ENCODE peak calls at places on chromosomes 2 and 18, in five cellular contexts. J, H, P, M and X are unnamed samples.
A peak's percentile ranks its signal among the peaks of the same experiment; 100 is the strongest.

GRCh38 chr18:75317723-75318122 is 107.1 kb downstream of the TSHZ1 start:
- DNase-seq in J (no peak), P (no peak), M (no peak), H (no peak), X (no peak)

GRCh38 chr2:143704432-143705106 is 575.4 kb downstream of the ARHGAP15 start:
- DNase-seq in H (no peak), M (no peak), J (no peak), P (no peak), X (no peak)

GRCh38 chr2:5666798-5667197 is 25.4 kb upstream of the SOX11 start:
- DNase-seq in H (no peak), J (no peak), M (no peak), P (no peak), X (no peak)

GRCh38 chr2:1713156-1713838 is 31.0 kb downstream of the PXDN start:
- DNase-seq in P (no peak), H (no peak), M (no peak), J (no peak), X (no peak)

GRCh38 chr2:42363413-42363812 is 2.4 kb upstream of the COX7A2L start:
- DNase-seq in J (no peak), H (no peak), M (no peak), P (no peak), X (no peak)

GRCh38 chr2:75896779-75897366 is 186.2 kb upstream of the GCFC2 start:
- DNase-seq in M (no peak), P (peak; percentile 60), H (peak; percentile 1), J (no peak), X (no peak)

GRCh38 chr18:48615566-48616401 is 77.0 kb downstream of the CTIF start:
- DNase-seq in M (no peak), J (no peak), P (no peak), H (no peak), X (no peak)

GRCh38 chr18:39604836-39605235 is 2039.2 kb upstream of the CELF4 start:
- DNase-seq in M (no peak), P (peak; percentile 3), H (peak; percentile 65), J (no peak), X (peak; percentile 86)

GRCh38 chr2:178628590-178628989 is 148.3 kb downstream of the PLEKHA3 start:
- DNase-seq in H (no peak), P (no peak), J (no peak), M (peak; percentile 24), X (no peak)

GRCh38 chr2:68732036-68732435 is 2.6 kb upstream of the ARHGAP25 start:
- DNase-seq in H (no peak), M (peak; percentile 25), J (no peak), P (no peak), X (no peak)

GRCh38 chr2:121197369-121198091 is 87.5 kb downstream of the TFCP2L1 start:
- DNase-seq in P (peak; percentile 62), M (no peak), J (peak; percentile 47), H (peak; percentile 65), X (peak; percentile 74)

GRCh38 chr2:67514515-67514914 is 117.4 kb downstream of the ETAA1 start:
- DNase-seq in J (no peak), H (peak; percentile 91), M (no peak), P (peak; percentile 62), X (peak; percentile 22)

GRCh38 chr18:64017870-64018269 is 48.0 kb downstream of the SERPINB8 start:
- DNase-seq in P (peak; percentile 60), J (no peak), H (peak; percentile 40), M (no peak), X (peak; percentile 61)

GRCh38 chr2:230916218-230916617 is 8.8 kb downstream of the GPR55 start:
- DNase-seq in H (no peak), P (no peak), M (no peak), J (no peak), X (no peak)

DNA sequence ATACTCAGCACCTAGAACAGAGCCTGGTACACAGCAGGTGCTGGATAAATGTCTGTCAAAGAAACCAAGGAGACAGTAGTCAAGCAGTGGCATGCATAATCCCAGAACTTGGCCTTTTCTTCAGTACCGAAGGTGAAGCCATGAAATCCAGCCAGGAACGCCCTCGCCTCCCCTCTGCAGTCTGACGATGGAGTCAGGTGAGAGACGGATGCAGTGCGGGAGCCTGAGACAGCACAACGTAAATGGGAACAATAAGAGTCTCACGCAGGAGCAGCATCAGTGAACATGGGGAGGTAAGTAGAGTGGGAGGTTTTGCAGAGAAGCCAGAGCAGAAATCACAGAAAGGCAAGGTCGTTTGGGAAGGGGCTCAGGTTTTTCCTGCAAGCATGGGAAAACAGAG is 389.3 kb upstream of the MYT1L start:
- DNase-seq in H (no peak), J (no peak), M (no peak), P (no peak), X (no peak)
- H3K4me3 ChIP-seq in H (no peak overlapping the region), J (no peak overlapping the region), M (no peak overlapping the region), P (no peak overlapping the region), X (no peak overlapping the region)

GRCh38 chr2:192741889-192742288 is 547.2 kb upstream of the TMEFF2 start:
- DNase-seq in P (peak; percentile 30), H (peak; percentile 0), J (no peak), M (no peak), X (peak; percentile 3)
- TF ChIP-seq CTCF in P (peak; percentile 59), H (peak; percentile 6), J (no peak), M (no peak), X (no peak)

GRCh38 chr2:9203876-9204275 is 2.7 kb upstream of the ASAP2 start:
- DNase-seq in H (no peak), J (no peak), M (no peak), P (no peak), X (no peak)

GRCh38 chr2:9205963-9206948 is at the start of gene ASAP2:
- DNase-seq in P (peak; percentile 80), H (peak; percentile 55), M (peak; percentile 67), J (peak; percentile 26), X (peak; percentile 71)

GRCh38 chr2:9206991-9207640 is 504 bp downstream of the ASAP2 start:
- DNase-seq in J (no peak), P (no peak), M (no peak), H (no peak), X (peak; percentile 35)

GRCh38 chr2:9204939-9205338 is 1.7 kb upstream of the ASAP2 start:
- DNase-seq in H (no peak), P (no peak), J (no peak), M (no peak), X (no peak)

GRCh38 chr2:9205481-9205880 is 1.1 kb upstream of the ASAP2 start:
- DNase-seq in J (no peak), P (no peak), M (no peak), H (no peak), X (no peak)
- H3K4me3 ChIP-seq in J (peak overlapping the region; percentile 86), P (peak overlapping the region; percentile 67), M (peak overlapping the region; percentile 66), H (no peak overlapping the region), X (peak overlapping the region; percentile 62)

DNA sequence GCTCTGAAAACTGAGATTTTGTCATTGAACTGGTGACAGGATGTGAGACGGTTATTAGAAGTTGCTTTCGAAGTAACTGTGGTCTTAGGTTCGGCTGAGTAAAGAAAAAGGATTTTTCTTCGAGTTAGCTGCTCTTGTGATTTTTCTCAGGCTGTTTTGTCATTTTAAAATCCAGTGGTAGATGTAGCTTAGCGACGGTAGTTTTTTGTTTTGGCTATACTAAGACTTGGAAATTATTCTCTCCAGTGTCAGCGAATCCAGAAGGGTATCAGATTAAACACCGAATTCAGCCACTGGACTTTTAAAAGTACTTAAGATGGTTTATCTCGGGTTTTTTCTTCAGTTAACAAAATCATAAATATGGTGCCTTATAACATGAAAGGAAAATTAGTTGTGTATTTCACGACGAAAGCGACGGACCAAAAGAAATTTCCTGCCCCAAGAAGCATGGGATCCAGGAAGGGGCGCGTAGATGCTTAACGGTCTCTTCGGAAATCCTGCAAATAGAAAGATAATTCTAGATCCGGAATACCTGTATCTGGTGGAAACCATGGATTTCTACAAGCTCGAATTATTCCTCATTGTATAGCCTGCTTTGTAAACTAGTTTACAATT is 1.2 kb downstream of the SFT2D3 start:
- DNase-seq in P (no peak), M (no peak), J (no peak), H (no peak), X (no peak)
- TF ChIP-seq CTCF in P (no peak), M (no peak), J (no peak), H (no peak), X (no peak)